ENCODE peak calls at places on chromosomes 11 and 22, in seven cellular contexts. One of them, this sample, is unnamed.

GRCh38 chr22:24230911-24231656 is 13.8 kb downstream of the GGT5 start:
- DNase-seq in uterus: no peak
- DNase-seq in CD8-positive, alpha-beta T cell: peak; percentile 48
- DNase-seq in mesendoderm: peak; percentile 70
- DNase-seq in OCI-LY7: peak; percentile 61
- DNase-seq in gastrocnemius medialis: no peak
- DNase-seq in GM23248: peak; percentile 11
- DNase-seq in this sample: no peak

GRCh38 chr11:36501236-36501635 is 8.8 kb downstream of the TRAF6 start:
- DNase-seq in uterus: no peak
- DNase-seq in CD8-positive, alpha-beta T cell: no peak
- DNase-seq in mesendoderm: no peak
- DNase-seq in OCI-LY7: no peak
- DNase-seq in gastrocnemius medialis: peak; percentile 48
- DNase-seq in GM23248: no peak
- DNase-seq in this sample: peak; percentile 33

GRCh38 chr11:83087035-83087434 is 15.3 kb upstream of the RAB30 start:
- DNase-seq in uterus: no peak
- DNase-seq in CD8-positive, alpha-beta T cell: no peak
- DNase-seq in mesendoderm: no peak
- DNase-seq in OCI-LY7: peak; percentile 44
- DNase-seq in gastrocnemius medialis: no peak
- DNase-seq in GM23248: no peak
- DNase-seq in this sample: no peak

GRCh38 chr22:25569983-25570382 is 5.5 kb downstream of the GRK3 start:
- DNase-seq in uterus: no peak
- DNase-seq in CD8-positive, alpha-beta T cell: no peak
- DNase-seq in mesendoderm: no peak
- DNase-seq in OCI-LY7: no peak
- DNase-seq in gastrocnemius medialis: no peak
- DNase-seq in GM23248: no peak
- DNase-seq in this sample: no peak

GRCh38 chr11:95991545-95991944 is 67.6 kb upstream of the MTMR2 start:
- DNase-seq in uterus: no peak
- DNase-seq in CD8-positive, alpha-beta T cell: no peak
- DNase-seq in mesendoderm: no peak
- DNase-seq in OCI-LY7: no peak
- DNase-seq in gastrocnemius medialis: no peak
- DNase-seq in GM23248: peak; percentile 18
- DNase-seq in this sample: no peak

GRCh38 chr11:122505304-122506006 is 150.1 kb upstream of the UBASH3B start:
- DNase-seq in uterus: peak; percentile 88
- DNase-seq in CD8-positive, alpha-beta T cell: peak; percentile 4
- DNase-seq in mesendoderm: peak; percentile 80
- DNase-seq in OCI-LY7: peak; percentile 46
- DNase-seq in gastrocnemius medialis: peak; percentile 78
- DNase-seq in GM23248: peak; percentile 98
- DNase-seq in this sample: peak; percentile 73

GRCh38 chr11:11540157-11540556 is 81.6 kb downstream of the GALNT18 start:
- DNase-seq in uterus: no peak
- DNase-seq in CD8-positive, alpha-beta T cell: no peak
- DNase-seq in mesendoderm: peak; percentile 32
- DNase-seq in OCI-LY7: no peak
- DNase-seq in gastrocnemius medialis: no peak
- DNase-seq in GM23248: no peak
- DNase-seq in this sample: no peak

GRCh38 chr11:43278302-43278956 is 33.4 kb upstream of the API5 start:
- DNase-seq in uterus: no peak
- DNase-seq in CD8-positive, alpha-beta T cell: no peak
- DNase-seq in mesendoderm: peak; percentile 79
- DNase-seq in OCI-LY7: peak; percentile 38
- DNase-seq in gastrocnemius medialis: no peak
- DNase-seq in GM23248: peak; percentile 52
- DNase-seq in this sample: no peak

DNA sequence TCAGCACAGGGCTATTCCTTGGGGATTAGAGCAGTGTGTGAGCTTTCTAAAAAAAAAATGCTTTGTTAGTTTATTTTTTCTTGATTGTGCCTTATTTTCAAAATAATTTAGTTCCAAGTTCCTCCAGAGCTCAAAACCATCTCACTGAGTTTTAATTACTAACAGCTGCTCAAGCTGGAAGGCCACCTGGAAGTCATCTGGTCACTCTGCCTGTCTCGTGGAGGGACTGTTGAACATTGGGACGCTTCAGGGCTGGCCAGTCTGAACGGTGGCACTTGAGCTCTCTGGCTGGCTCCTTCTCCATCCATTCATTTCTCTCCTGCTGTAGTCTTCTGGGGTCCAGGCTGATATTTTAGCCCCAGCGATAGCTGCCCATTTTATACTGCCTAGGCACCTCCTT is 4.0 kb downstream of the OR51E1 start:
- DNase-seq in uterus: no peak
- DNase-seq in CD8-positive, alpha-beta T cell: no peak
- DNase-seq in mesendoderm: no peak
- DNase-seq in OCI-LY7: no peak
- DNase-seq in gastrocnemius medialis: no peak
- DNase-seq in GM23248: no peak
- DNase-seq in this sample: no peak
- H3K27ac ChIP-seq in uterus: no peak overlapping the region
- H3K27ac ChIP-seq in CD8-positive, alpha-beta T cell: no peak overlapping the region
- H3K27ac ChIP-seq in mesendoderm: no peak overlapping the region
- H3K27ac ChIP-seq in OCI-LY7: no peak overlapping the region
- H3K27ac ChIP-seq in gastrocnemius medialis: no peak overlapping the region
- H3K27ac ChIP-seq in GM23248: no peak overlapping the region
- H3K27ac ChIP-seq in this sample: no peak overlapping the region

GRCh38 chr11:73411031-73411430 is 34.8 kb downstream of the RELT start:
- DNase-seq in uterus: no peak
- DNase-seq in CD8-positive, alpha-beta T cell: no peak
- DNase-seq in mesendoderm: peak; percentile 35
- DNase-seq in OCI-LY7: no peak
- DNase-seq in gastrocnemius medialis: no peak
- DNase-seq in GM23248: no peak
- DNase-seq in this sample: no peak
- H3K27ac ChIP-seq in uterus: no peak overlapping the region
- H3K27ac ChIP-seq in CD8-positive, alpha-beta T cell: no peak overlapping the region
- H3K27ac ChIP-seq in mesendoderm: no peak overlapping the region
- H3K27ac ChIP-seq in OCI-LY7: no peak overlapping the region
- H3K27ac ChIP-seq in gastrocnemius medialis: no peak overlapping the region
- H3K27ac ChIP-seq in GM23248: no peak overlapping the region
- H3K27ac ChIP-seq in this sample: no peak overlapping the region

DNA sequence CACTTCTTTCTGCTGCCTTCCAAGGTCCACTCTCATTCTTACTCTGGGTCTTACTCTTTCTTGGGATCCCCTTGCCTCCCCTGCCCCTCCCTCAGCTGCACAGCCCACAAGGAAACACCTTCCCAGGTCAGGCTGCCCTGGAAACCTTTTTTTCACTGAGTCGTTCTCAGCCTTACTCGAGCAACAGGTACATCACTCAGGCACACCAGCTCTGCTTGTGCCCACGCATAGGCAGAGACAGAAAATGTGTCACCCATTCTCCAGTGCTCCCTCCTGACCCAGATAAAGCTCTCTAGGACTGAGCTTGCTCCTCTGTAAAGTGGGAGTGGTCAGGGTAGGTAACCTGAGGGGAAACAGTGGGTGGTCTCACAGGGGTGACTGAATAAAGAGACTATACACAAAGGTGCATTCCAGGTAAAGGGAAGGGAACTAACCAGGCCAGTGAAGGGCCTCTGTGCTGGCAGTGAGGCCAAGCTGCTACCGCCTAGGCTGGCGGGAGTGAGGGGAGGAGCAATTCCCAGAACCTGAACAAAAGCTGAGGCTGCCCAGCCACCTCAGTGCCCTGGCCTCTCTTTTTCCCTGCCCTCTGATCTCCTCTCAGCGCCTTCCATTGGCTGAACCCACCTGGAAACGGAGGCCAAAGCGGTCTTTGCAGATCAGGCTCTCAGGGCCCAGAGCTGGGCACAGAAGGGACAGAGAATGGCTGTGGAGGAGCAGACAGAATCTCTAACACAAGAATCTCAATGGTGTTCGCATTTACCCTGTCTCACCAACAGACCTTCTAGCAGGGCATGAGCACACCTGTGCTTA is 15.9 kb downstream of the PRG3 start:
- DNase-seq in uterus: no peak
- DNase-seq in CD8-positive, alpha-beta T cell: no peak
- DNase-seq in mesendoderm: peak; percentile 62
- DNase-seq in OCI-LY7: no peak
- DNase-seq in gastrocnemius medialis: no peak
- DNase-seq in GM23248: no peak
- DNase-seq in this sample: no peak
- H3K27ac ChIP-seq in uterus: no peak overlapping the region
- H3K27ac ChIP-seq in CD8-positive, alpha-beta T cell: no peak overlapping the region
- H3K27ac ChIP-seq in mesendoderm: no peak overlapping the region
- H3K27ac ChIP-seq in OCI-LY7: no peak overlapping the region
- H3K27ac ChIP-seq in gastrocnemius medialis: no peak overlapping the region
- H3K27ac ChIP-seq in GM23248: no peak overlapping the region
- H3K27ac ChIP-seq in this sample: no peak overlapping the region

GRCh38 chr11:115500547-115501503 is 3.4 kb downstream of the CADM1 start:
- DNase-seq in uterus: no peak
- DNase-seq in CD8-positive, alpha-beta T cell: no peak
- DNase-seq in mesendoderm: peak; percentile 31
- DNase-seq in OCI-LY7: peak; percentile 18
- DNase-seq in gastrocnemius medialis: no peak
- DNase-seq in GM23248: no peak
- DNase-seq in this sample: peak; percentile 62
- H3K27ac ChIP-seq in uterus: no peak overlapping the region
- H3K27ac ChIP-seq in CD8-positive, alpha-beta T cell: no peak overlapping the region
- H3K27ac ChIP-seq in mesendoderm: no peak overlapping the region
- H3K27ac ChIP-seq in OCI-LY7: peak overlapping the region; percentile 58
- H3K27ac ChIP-seq in gastrocnemius medialis: no peak overlapping the region
- H3K27ac ChIP-seq in GM23248: no peak overlapping the region
- H3K27ac ChIP-seq in this sample: peak overlapping the region; percentile 97

GRCh38 chr11:119062779-119063178 is 4.8 kb upstream of the VPS11 start:
- DNase-seq in uterus: peak; percentile 42
- DNase-seq in CD8-positive, alpha-beta T cell: no peak
- DNase-seq in mesendoderm: no peak
- DNase-seq in OCI-LY7: no peak
- DNase-seq in gastrocnemius medialis: no peak
- DNase-seq in GM23248: peak; percentile 73
- DNase-seq in this sample: no peak
- H3K27ac ChIP-seq in uterus: no peak overlapping the region
- H3K27ac ChIP-seq in CD8-positive, alpha-beta T cell: no peak overlapping the region
- H3K27ac ChIP-seq in mesendoderm: no peak overlapping the region
- H3K27ac ChIP-seq in OCI-LY7: no peak overlapping the region
- H3K27ac ChIP-seq in gastrocnemius medialis: no peak overlapping the region
- H3K27ac ChIP-seq in GM23248: peak overlapping the region; percentile 35
- H3K27ac ChIP-seq in this sample: no peak overlapping the region

DNA sequence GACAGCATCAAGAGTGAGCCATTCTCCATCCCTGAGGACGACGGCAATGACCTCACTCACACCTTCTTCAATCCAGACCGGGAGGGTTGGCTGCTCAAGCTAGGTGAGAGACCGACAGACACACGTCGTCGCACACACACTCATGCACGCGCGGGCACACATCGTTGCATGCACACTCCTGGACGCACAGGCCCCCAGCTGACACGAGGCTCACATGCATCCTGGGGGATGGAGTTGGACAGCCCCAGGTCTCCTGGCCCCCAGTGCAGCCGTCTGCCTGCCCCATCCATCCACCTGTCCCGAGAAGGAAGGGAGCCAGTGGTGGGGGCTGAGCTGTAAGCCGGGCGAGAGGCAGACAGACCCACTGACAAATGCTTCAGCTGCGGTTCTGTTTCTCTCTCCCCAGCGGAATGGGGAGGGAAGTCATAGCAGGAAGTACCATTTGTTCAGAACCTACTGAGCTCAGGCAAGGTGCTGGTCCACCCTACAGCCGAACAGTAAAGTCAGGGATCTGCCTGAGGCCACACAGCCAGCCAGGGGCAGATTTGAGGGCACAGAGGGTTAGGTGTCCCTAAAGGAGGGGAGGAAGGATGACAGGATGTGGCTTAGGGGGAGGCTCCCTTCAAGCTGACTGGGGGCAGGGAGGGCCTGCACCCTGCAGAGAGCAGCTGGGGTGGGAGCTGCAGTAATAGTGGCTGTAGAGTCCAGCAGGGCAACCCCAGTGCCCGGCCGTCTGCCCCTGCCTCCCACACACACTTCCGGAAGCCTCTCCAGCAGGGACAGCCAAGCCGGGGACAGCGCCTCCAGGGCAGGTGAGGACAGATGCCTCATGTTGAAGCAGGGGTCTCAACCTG is 27.1 kb downstream of the CYTH4 start:
- DNase-seq in uterus: no peak
- DNase-seq in CD8-positive, alpha-beta T cell: peak; percentile 40
- DNase-seq in mesendoderm: no peak
- DNase-seq in OCI-LY7: peak; percentile 79
- DNase-seq in gastrocnemius medialis: peak; percentile 22
- DNase-seq in GM23248: no peak
- DNase-seq in this sample: no peak
- H3K27ac ChIP-seq in uterus: no peak overlapping the region
- H3K27ac ChIP-seq in CD8-positive, alpha-beta T cell: peak overlapping the region; percentile 51
- H3K27ac ChIP-seq in mesendoderm: no peak overlapping the region
- H3K27ac ChIP-seq in OCI-LY7: peak overlapping the region; percentile 71
- H3K27ac ChIP-seq in gastrocnemius medialis: no peak overlapping the region
- H3K27ac ChIP-seq in GM23248: no peak overlapping the region
- H3K27ac ChIP-seq in this sample: no peak overlapping the region

GRCh38 chr11:117815262-117815803 is 9.2 kb downstream of the FXYD2 start:
- DNase-seq in uterus: no peak
- DNase-seq in CD8-positive, alpha-beta T cell: peak; percentile 51
- DNase-seq in mesendoderm: no peak
- DNase-seq in OCI-LY7: peak; percentile 83
- DNase-seq in gastrocnemius medialis: no peak
- DNase-seq in GM23248: no peak
- DNase-seq in this sample: no peak
- H3K27ac ChIP-seq in uterus: peak overlapping the region; percentile 63
- H3K27ac ChIP-seq in CD8-positive, alpha-beta T cell: peak overlapping the region; percentile 20
- H3K27ac ChIP-seq in mesendoderm: peak overlapping the region; percentile 56
- H3K27ac ChIP-seq in OCI-LY7: no peak overlapping the region
- H3K27ac ChIP-seq in gastrocnemius medialis: no peak overlapping the region
- H3K27ac ChIP-seq in GM23248: no peak overlapping the region
- H3K27ac ChIP-seq in this sample: no peak overlapping the region

GRCh38 chr22:32534252-32535215 is 59.9 kb downstream of the FBXO7 start:
- DNase-seq in uterus: peak; percentile 35
- DNase-seq in CD8-positive, alpha-beta T cell: no peak
- DNase-seq in mesendoderm: no peak
- DNase-seq in OCI-LY7: no peak
- DNase-seq in gastrocnemius medialis: peak; percentile 41
- DNase-seq in GM23248: peak; percentile 85
- DNase-seq in this sample: no peak
- H3K27ac ChIP-seq in uterus: peak overlapping the region; percentile 77
- H3K27ac ChIP-seq in CD8-positive, alpha-beta T cell: no peak overlapping the region
- H3K27ac ChIP-seq in mesendoderm: no peak overlapping the region
- H3K27ac ChIP-seq in OCI-LY7: no peak overlapping the region
- H3K27ac ChIP-seq in gastrocnemius medialis: peak overlapping the region; percentile 71
- H3K27ac ChIP-seq in GM23248: peak overlapping the region; percentile 80
- H3K27ac ChIP-seq in this sample: no peak overlapping the region